ENCODE peak calls at places on chromosomes 1 and 21, in ten cellular contexts. O is CD4-positive, CD25-positive, alpha-beta regulatory T cell; Q is adipocyte; C is GM12865; B is cardiac muscle cell; M is naive thymus-derived CD4-positive, alpha-beta T cell; Y is uterus; L is OCI-LY7; G is fibroblast of lung; J is bronchial epithelial cell. V is an unnamed sample.

GRCh38 chr1:64686828-64687724 is 57.8 kb upstream of the RAVER2 start:
- DNase-seq in M (peak), B (peak), Q (peak), O (peak), G (peak), L (peak), Y (no peak), C (peak), J (peak), V (peak)

GRCh38 chr1:203038217-203038741 is 12.0 kb downstream of the PPFIA4 start:
- DNase-seq in C (peak), M (no peak), J (peak), O (no peak), Q (peak), G (peak), B (peak), L (peak), Y (peak), V (no peak)

GRCh38 chr1:204584699-204585372 is 68.6 kb downstream of the MDM4 start:
- DNase-seq in C (peak), O (no peak), G (no peak), Y (no peak), J (no peak), M (peak), B (no peak), Q (no peak), L (peak), V (peak)

GRCh38 chr1:235882816-235883215 is 16.1 kb upstream of the LYST start:
- DNase-seq in J (no peak), M (no peak), C (no peak), Q (no peak), Y (no peak), L (no peak), B (peak), G (peak), O (no peak), V (no peak)

GRCh38 chr21:18499761-18500376 is 96.3 kb upstream of the TMPRSS15 start:
- DNase-seq in G (peak), B (peak), M (peak), C (peak), Q (peak), O (no peak), J (peak), L (peak), Y (no peak), V (peak)

GRCh38 chr1:80417651-80418050 is 1383.1 kb upstream of the ADGRL2 start:
- DNase-seq in L (no peak), Q (peak), M (no peak), Y (no peak), O (no peak), B (peak), G (peak), J (peak), C (no peak), V (no peak)

GRCh38 chr1:84541679-84542078 is 32.6 kb downstream of the CTBS start:
- DNase-seq in J (no peak), G (peak), Q (no peak), C (peak), Y (no peak), B (no peak), M (no peak), O (no peak), L (peak), V (no peak)

GRCh38 chr1:200887772-200888348 is 6.8 kb upstream of the INAVA start:
- DNase-seq in J (no peak), Y (no peak), B (no peak), G (no peak), O (no peak), M (no peak), Q (no peak), C (no peak), L (no peak), V (no peak)

GRCh38 chr1:42184616-42185015 is 20.1 kb upstream of the GUCA2A start:
- DNase-seq in G (no peak), Y (no peak), J (no peak), M (no peak), Q (no peak), L (no peak), B (no peak), C (no peak), O (no peak), V (no peak)

GRCh38 chr21:41630249-41630648 is 122.3 kb upstream of the TMPRSS2 start:
- DNase-seq in J (peak), G (peak), L (no peak), C (no peak), B (peak), M (no peak), Y (peak), O (no peak), Q (peak), V (no peak)

GRCh38 chr1:218589487-218589886 is 244.4 kb downstream of the TGFB2 start:
- DNase-seq in L (no peak), Y (no peak), J (no peak), G (no peak), O (no peak), Q (no peak), M (no peak), B (no peak), C (no peak), V (no peak)

GRCh38 chr21:26717146-26717739 is 128.0 kb downstream of the ADAMTS1 start:
- DNase-seq in B (peak), L (peak), Q (peak), G (peak), Y (no peak), O (peak), C (peak), J (peak), M (peak), V (peak)

GRCh38 chr1:58883888-58884482 is 100.1 kb upstream of the JUN start:
- DNase-seq in M (no peak), Q (no peak), O (no peak), B (peak), C (no peak), L (no peak), G (no peak), J (no peak), Y (no peak), V (peak)

GRCh38 chr1:242196914-242197313 is 198.0 kb upstream of the MAP1LC3C start:
- DNase-seq in L (no peak), O (no peak), B (no peak), C (no peak), M (no peak), Y (no peak), G (no peak), J (no peak), Q (no peak), V (no peak)

GRCh38 chr1:975896-976683 is 5.8 kb downstream of the PERM1 start:
- DNase-seq in G (peak), Y (no peak), J (peak), B (peak), O (peak), M (peak), C (peak), L (peak), Q (peak), V (no peak)

GRCh38 chr1:247528812-247529474 is 7.3 kb downstream of the OR2C3 start:
- DNase-seq in J (peak), G (no peak), C (no peak), O (no peak), Q (no peak), L (no peak), M (no peak), B (no peak), Y (no peak), V (no peak)

GRCh38 chr1:214289574-214290272 is 8.8 kb downstream of the SMYD2 start:
- DNase-seq in Y (no peak), C (no peak), J (no peak), G (no peak), B (no peak), M (no peak), O (no peak), Q (no peak), L (no peak), V (no peak)

GRCh38 chr1:39509360-39510009 is 18.0 kb downstream of the BMP8A start:
- DNase-seq in C (peak), B (peak), O (no peak), M (no peak), Q (no peak), G (peak), J (no peak), L (peak), Y (peak), V (no peak)
- H3K4me3 ChIP-seq in C (no peak), B (no peak), O (no peak), M (no peak), Q (no peak), G (no peak), J (no peak), L (peak), Y (no peak), V (no peak)

GRCh38 chr1:46448109-46448911 is 41.3 kb upstream of the DMBX1 start:
- DNase-seq in B (no peak), J (no peak), L (no peak), M (no peak), O (no peak), G (no peak), Y (no peak), C (no peak), Q (peak), V (no peak)
- H3K4me3 ChIP-seq in B (peak), J (no peak), L (no peak), M (no peak), O (no peak), G (no peak), Y (no peak), C (no peak), Q (peak), V (no peak)

GRCh38 chr1:46199233-46199749 is 1.1 kb upstream of the POMGNT1 start:
- DNase-seq in J (no peak), B (no peak), M (no peak), C (no peak), L (peak), Q (no peak), G (no peak), Y (no peak), O (no peak), V (no peak)
- H3K4me3 ChIP-seq in J (no peak), B (no peak), M (no peak), C (peak), L (peak), Q (peak), G (peak), Y (no peak), O (peak), V (peak)

GRCh38 chr1:21550097-21550496 is 40.9 kb downstream of the ALPL start:
- DNase-seq in Q (peak), O (no peak), G (no peak), J (no peak), M (no peak), B (peak), Y (no peak), L (no peak), C (no peak), V (no peak)

GRCh38 chr1:21552715-21553114 is 43.5 kb downstream of the ALPL start:
- DNase-seq in M (no peak), J (peak), B (peak), Q (peak), O (no peak), Y (no peak), C (no peak), L (no peak), G (peak), V (peak)

GRCh38 chr1:21547876-21548275 is 38.7 kb downstream of the ALPL start:
- DNase-seq in G (no peak), C (no peak), J (no peak), Q (no peak), Y (no peak), O (no peak), M (no peak), B (no peak), L (no peak), V (no peak)

GRCh38 chr1:21553116-21553926 is 44.1 kb downstream of the ALPL start:
- DNase-seq in J (no peak), Q (peak), B (peak), G (peak), Y (no peak), C (no peak), M (no peak), O (no peak), L (no peak), V (no peak)

GRCh38 chr1:21550866-21551475 is 41.7 kb downstream of the ALPL start:
- DNase-seq in J (no peak), O (no peak), C (no peak), M (no peak), L (no peak), G (no peak), Y (no peak), Q (no peak), B (no peak), V (no peak)
- H3K4me3 ChIP-seq in J (no peak), O (no peak), C (no peak), M (no peak), L (no peak), G (no peak), Y (no peak), Q (no peak), B (no peak), V (no peak)

GRCh38 chr1:108725906-108726305 is 13.2 kb downstream of the FNDC7 start:
- DNase-seq in Q (no peak), B (no peak), L (no peak), C (no peak), G (no peak), O (no peak), J (no peak), Y (no peak), M (no peak), V (no peak)

GRCh38 chr1:108734176-108734865 is 12.2 kb upstream of the STXBP3 start:
- DNase-seq in Y (no peak), C (no peak), Q (no peak), B (no peak), L (no peak), G (no peak), J (no peak), O (no peak), M (no peak), V (no peak)

GRCh38 chr1:108732398-108732797 is 14.1 kb upstream of the STXBP3 start:
- DNase-seq in B (no peak), J (peak), M (no peak), Q (peak), G (peak), C (no peak), Y (no peak), O (no peak), L (no peak), V (no peak)

DNA sequence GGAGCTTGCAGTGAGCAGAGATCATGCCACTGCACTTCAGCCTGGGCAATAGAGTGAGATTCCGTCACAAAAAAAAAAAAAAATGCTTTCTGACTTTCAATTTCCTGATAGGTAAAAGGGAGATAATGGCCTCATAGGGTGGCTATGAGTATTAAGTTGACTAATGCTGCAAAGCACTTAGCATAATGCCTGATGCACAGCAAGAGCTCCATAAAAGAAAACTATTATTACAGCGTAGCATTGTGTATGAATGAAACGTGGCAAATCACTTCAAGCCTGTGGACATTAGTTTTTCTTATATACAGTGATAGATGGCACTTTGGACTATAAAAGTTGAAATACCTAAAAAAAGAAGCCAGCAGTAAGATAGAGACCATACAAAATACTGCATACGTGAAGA is 16.8 kb downstream of the FNDC7 start:
- DNase-seq in J (no peak), G (no peak), C (no peak), L (no peak), B (no peak), Y (no peak), O (no peak), M (no peak), Q (no peak), V (no peak)
- H3K4me3 ChIP-seq in J (no peak), G (no peak), C (no peak), L (no peak), B (no peak), Y (no peak), O (no peak), M (no peak), Q (no peak), V (no peak)

GRCh38 chr1:181076852-181077251 is 11.6 kb upstream of the IER5 start:
- DNase-seq in B (no peak), J (no peak), Q (no peak), M (no peak), G (no peak), C (no peak), Y (no peak), O (no peak), L (no peak), V (no peak)

GRCh38 chr1:181075727-181076350 is 12.7 kb upstream of the IER5 start:
- DNase-seq in Q (no peak), O (no peak), J (no peak), Y (no peak), L (no peak), B (no peak), G (no peak), M (no peak), C (no peak), V (no peak)

GRCh38 chr1:181079920-181080319 is 8.6 kb upstream of the IER5 start:
- DNase-seq in L (no peak), O (no peak), Q (no peak), M (no peak), C (no peak), Y (no peak), B (no peak), J (no peak), G (no peak), V (no peak)

GRCh38 chr1:181079382-181079781 is 9.1 kb upstream of the IER5 start:
- DNase-seq in M (no peak), Q (no peak), C (peak), G (no peak), J (peak), Y (no peak), B (no peak), L (no peak), O (no peak), V (no peak)

DNA sequence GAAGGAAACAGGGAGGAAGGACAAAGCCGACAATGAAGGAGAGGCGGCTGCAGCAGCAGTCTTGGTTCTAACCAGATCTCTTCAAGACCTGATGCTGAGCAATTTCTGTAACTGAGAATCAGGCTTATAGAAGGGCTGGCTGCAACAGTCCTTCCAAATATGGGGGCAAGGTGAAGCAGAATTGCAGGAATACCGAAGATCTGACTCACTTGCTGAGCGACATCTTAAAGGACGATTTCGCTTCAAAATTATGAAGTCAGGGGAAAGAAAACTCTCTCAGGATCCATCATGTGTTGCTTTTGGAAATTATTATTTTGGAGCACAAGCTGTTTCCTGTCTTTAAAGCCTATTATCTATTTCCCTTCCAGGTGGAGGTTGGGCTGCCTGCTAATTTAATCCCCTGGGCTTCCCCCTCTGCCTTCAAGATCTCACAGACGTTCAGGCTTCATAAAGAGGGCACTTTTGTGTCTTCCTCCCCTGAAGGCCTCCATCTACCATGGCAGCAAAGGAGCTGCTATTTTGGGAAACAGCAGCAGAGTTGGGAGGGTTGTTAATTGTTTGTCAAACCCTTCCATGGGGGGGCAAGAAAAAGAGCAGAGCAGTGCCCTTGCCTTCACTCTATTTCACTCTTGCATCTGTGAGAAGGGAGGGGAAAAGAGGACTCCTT is 10.8 kb upstream of the IER5 start:
- DNase-seq in C (no peak), G (peak), Y (no peak), J (peak), O (no peak), L (no peak), B (peak), M (no peak), Q (peak), V (no peak)
- H3K4me3 ChIP-seq in C (no peak), G (no peak), Y (no peak), J (no peak), O (no peak), L (no peak), B (no peak), M (no peak), Q (peak), V (no peak)

GRCh38 chr1:150971583-150972416 is 2.8 kb downstream of the CERS2 start:
- DNase-seq in Q (peak), J (no peak), L (peak), M (no peak), B (no peak), Y (no peak), O (no peak), G (peak), C (peak), V (no peak)
- H3K4me3 ChIP-seq in Q (peak), J (no peak), L (peak), M (no peak), B (peak), Y (no peak), O (peak), G (peak), C (no peak), V (no peak)

GRCh38 chr1:244710474-244711062 is 57.6 kb downstream of the DESI2 start:
- DNase-seq in O (no peak), G (no peak), B (no peak), Y (no peak), C (no peak), J (no peak), L (no peak), Q (no peak), M (no peak), V (no peak)

GRCh38 chr1:244709491-244710368 is 56.8 kb downstream of the DESI2 start:
- DNase-seq in Y (no peak), C (no peak), M (no peak), L (no peak), O (no peak), B (no peak), Q (no peak), J (no peak), G (no peak), V (no peak)

GRCh38 chr1:244713329-244713728 is 60.4 kb downstream of the DESI2 start:
- DNase-seq in G (no peak), M (no peak), Y (no peak), Q (no peak), J (no peak), L (no peak), O (no peak), B (no peak), C (no peak), V (no peak)

GRCh38 chr1:244709076-244709475 is 56.1 kb downstream of the DESI2 start:
- DNase-seq in G (no peak), M (no peak), L (no peak), B (no peak), O (no peak), Q (no peak), J (no peak), C (no peak), Y (no peak), V (no peak)

DNA sequence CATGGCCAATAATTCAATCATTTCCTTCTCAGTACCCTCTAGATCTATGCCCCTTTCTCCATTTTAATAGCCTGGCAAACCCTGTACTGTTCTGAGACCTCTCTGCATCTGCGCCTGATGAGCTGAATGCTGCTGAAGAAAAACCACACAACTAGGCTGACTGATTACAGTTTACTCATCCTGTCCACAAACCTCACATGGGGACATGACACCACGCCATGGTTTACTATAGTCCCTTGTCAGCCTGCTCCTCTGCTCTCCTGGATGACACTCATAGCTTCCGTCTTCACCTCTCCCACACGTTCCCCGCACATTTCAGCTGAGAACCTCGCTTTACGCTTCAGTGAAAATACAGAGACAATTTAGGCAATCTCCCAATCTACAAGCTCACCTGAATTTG is 59.7 kb downstream of the DESI2 start:
- DNase-seq in B (no peak), G (no peak), M (no peak), O (no peak), L (no peak), J (no peak), C (no peak), Y (no peak), Q (no peak), V (no peak)
- H3K4me3 ChIP-seq in B (no peak), G (no peak), M (no peak), O (no peak), L (no peak), J (no peak), C (no peak), Y (no peak), Q (no peak), V (no peak)

GRCh38 chr21:38259665-38260064 is 2.9 kb downstream of the KCNJ15 start:
- DNase-seq in Q (no peak), L (no peak), O (no peak), Y (no peak), J (no peak), B (no peak), G (no peak), M (no peak), C (no peak), V (no peak)

GRCh38 chr21:38254970-38255369 is 1.8 kb upstream of the KCNJ15 start:
- DNase-seq in M (no peak), Y (no peak), B (no peak), Q (no peak), L (no peak), O (no peak), G (no peak), J (peak), C (no peak), V (no peak)

GRCh38 chr21:38256599-38257302 is at the start of gene KCNJ15:
- DNase-seq in L (no peak), M (no peak), Y (no peak), C (no peak), G (no peak), J (peak), O (no peak), B (no peak), Q (no peak), V (no peak)

GRCh38 chr21:38258803-38259485 is 2.2 kb downstream of the KCNJ15 start:
- DNase-seq in L (no peak), M (no peak), J (peak), G (peak), Y (no peak), B (peak), O (no peak), Q (peak), C (no peak), V (no peak)

DNA sequence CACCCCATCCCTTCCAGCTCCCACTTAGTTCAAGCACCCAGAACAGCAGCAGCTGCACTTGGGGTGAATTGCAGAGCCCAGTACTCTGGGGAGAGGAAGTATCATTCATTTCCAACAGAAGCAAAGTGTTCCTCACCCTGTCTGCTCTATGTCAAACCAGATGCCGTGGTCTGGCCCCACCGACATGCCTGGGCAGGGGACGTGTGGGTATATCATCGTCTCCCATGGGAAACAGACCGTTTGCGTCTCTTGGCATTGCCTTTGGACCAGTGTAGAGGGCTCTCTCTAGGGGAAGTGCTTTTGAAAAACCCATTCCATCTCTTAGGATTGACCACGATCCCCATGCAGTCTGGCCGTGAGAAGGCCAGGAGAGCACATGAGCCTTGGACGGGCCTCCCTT is 1.1 kb upstream of the KCNJ15 start:
- DNase-seq in O (no peak), Q (no peak), C (no peak), L (no peak), Y (no peak), J (peak), M (no peak), B (no peak), G (no peak), V (no peak)
- H3K4me3 ChIP-seq in O (no peak), Q (no peak), C (no peak), L (no peak), Y (no peak), J (no peak), M (no peak), B (no peak), G (no peak), V (no peak)